ENCODE peak calls at places on chromosomes 4 and X, in seven cellular contexts. Z, G, Q, H, J, K and U are unnamed samples.

GRCh38 chr4:128856246-128856645 is 46.7 kb downstream of the JADE1 start:
- DNase-seq in Z (no peak), G (no peak), Q (no peak), H (no peak), J (no peak), K (no peak), U (no peak)

GRCh38 chr4:150817017-150817416 is 198.1 kb downstream of the LRBA start:
- DNase-seq in Z (no peak), G (no peak), Q (no peak), H (no peak), J (no peak), K (no peak), U (no peak)

GRCh38 chr4:10020871-10021676 is at the start of gene SLC2A9:
- DNase-seq in Z (no peak), G (no peak), Q (no peak), H (no peak), J (no peak), K (peak), U (no peak)

GRCh38 chrX:22800360-22800759 is 199.4 kb upstream of the DDX53 start:
- DNase-seq in Z (no peak), G (peak), Q (peak), H (no peak), J (no peak), K (peak), U (no peak)

GRCh38 chr4:7094931-7095330 is 27.1 kb upstream of the GRPEL1 start:
- DNase-seq in Z (no peak), G (no peak), Q (no peak), H (no peak), J (no peak), K (no peak), U (no peak)

GRCh38 chr4:5753766-5754528 is 42.9 kb downstream of the EVC start:
- DNase-seq in Z (no peak), G (no peak), Q (peak), H (peak), J (no peak), K (peak), U (no peak)

GRCh38 chr4:94519925-94520789 is 68.4 kb downstream of the PDLIM5 start:
- DNase-seq in Z (no peak), G (no peak), Q (no peak), H (no peak), J (no peak), K (no peak), U (no peak)

GRCh38 chrX:81259008-81259713 is 57.3 kb downstream of the SH3BGRL start:
- DNase-seq in Z (no peak), G (no peak), Q (no peak), H (no peak), J (no peak), K (peak), U (no peak)

GRCh38 chrX:23114256-23114655 is 114.5 kb downstream of the DDX53 start:
- DNase-seq in Z (no peak), G (no peak), Q (no peak), H (no peak), J (no peak), K (no peak), U (no peak)

GRCh38 chr4:1210971-1211370 is 38.0 kb downstream of the CTBP1 start:
- DNase-seq in Z (peak), G (no peak), Q (peak), H (no peak), J (no peak), K (no peak), U (peak)

GRCh38 chr4:48667148-48667547 is 112.9 kb downstream of the FRYL start:
- DNase-seq in Z (no peak), G (no peak), Q (no peak), H (no peak), J (no peak), K (no peak), U (no peak)

GRCh38 chr4:104395219-104395618 is 99.5 kb downstream of the CXXC4 start:
- DNase-seq in Z (no peak), G (no peak), Q (no peak), H (no peak), J (no peak), K (no peak), U (no peak)

GRCh38 chr4:153466637-153467153 is 535 bp downstream of the TMEM131L start:
- DNase-seq in Z (no peak), G (no peak), Q (peak), H (no peak), J (no peak), K (no peak), U (no peak)

GRCh38 chr4:77044458-77045124 is 31.2 kb downstream of the CCNI start:
- DNase-seq in Z (no peak), G (no peak), Q (no peak), H (no peak), J (no peak), K (peak), U (no peak)

GRCh38 chrX:129842510-129843208 is 1.0 kb downstream of the ZDHHC9 start:
- DNase-seq in Z (peak), G (peak), Q (no peak), H (peak), J (no peak), K (peak), U (no peak)

GRCh38 chrX:35699642-35700041 is 98.5 kb upstream of the MAGEB16 start:
- DNase-seq in Z (no peak), G (no peak), Q (no peak), H (no peak), J (no peak), K (no peak), U (no peak)

GRCh38 chrX:8748855-8749254 is 16.9 kb upstream of the ANOS1 start:
- DNase-seq in Z (no peak), G (peak), Q (no peak), H (peak), J (no peak), K (peak), U (no peak)

GRCh38 chr4:43339435-43339834 is 446.9 kb downstream of the GRXCR1 start:
- DNase-seq in Z (no peak), G (no peak), Q (no peak), H (no peak), J (no peak), K (peak), U (no peak)